ENCODE peak calls at places on chromosomes 6 and 20, in seven cellular contexts. S is breast epithelium, V is ovary, G is GM06990, T is foreskin fibroblast, H is fibroblast of the aortic adventitia, O is AG04450. K is an unnamed sample.
A peak's percentile ranks its signal among the peaks of the same experiment; 100 is the strongest.

GRCh38 chr20:43711098-43711654 is 15.6 kb downstream of the GTSF1L start:
- DNase-seq in S (no peak), V (no peak), G (peak; percentile 57), T (no peak), H (no peak), O (no peak), K (no peak)

GRCh38 chr6:31058128-31058894 is 48.0 kb downstream of the MUC22 start:
- DNase-seq in S (peak; percentile 46), V (no peak), G (no peak), T (peak; percentile 95), H (peak; percentile 92), O (peak; percentile 87), K (peak; percentile 84)

GRCh38 chr6:4615891-4616290 is 160.3 kb upstream of the CDYL start:
- DNase-seq in S (no peak), V (no peak), G (no peak), T (peak; percentile 31), H (peak; percentile 91), O (no peak), K (no peak)

GRCh38 chr6:37306026-37306425 is 47.8 kb upstream of the RNF8 start:
- DNase-seq in S (no peak), V (no peak), G (no peak), T (no peak), H (no peak), O (no peak), K (no peak)

GRCh38 chr20:10448270-10449156 is 13.4 kb downstream of the SLX4IP start:
- DNase-seq in S (no peak), V (no peak), G (no peak), T (peak; percentile 64), H (peak; percentile 35), O (no peak), K (no peak)

GRCh38 chr6:27911953-27912446 is at the start of gene OR2B2:
- DNase-seq in S (no peak), V (no peak), G (no peak), T (no peak), H (no peak), O (no peak), K (no peak)

GRCh38 chr20:986733-987355 is 15.3 kb downstream of the RSPO4 start:
- DNase-seq in S (no peak), V (no peak), G (no peak), T (no peak), H (no peak), O (no peak), K (no peak)

GRCh38 chr20:1423625-1424106 is 30.8 kb upstream of the FKBP1A start:
- DNase-seq in S (no peak), V (no peak), G (no peak), T (peak; percentile 68), H (peak; percentile 51), O (no peak), K (no peak)

GRCh38 chr20:52305843-52306242 is 114.3 kb upstream of the ZFP64 start:
- DNase-seq in S (no peak), V (no peak), G (no peak), T (no peak), H (no peak), O (no peak), K (no peak)

GRCh38 chr6:40371621-40372020 is 215.5 kb downstream of the LRFN2 start:
- DNase-seq in S (no peak), V (no peak), G (no peak), T (no peak), H (no peak), O (no peak), K (no peak)

GRCh38 chr20:34364013-34364382 is 925 bp downstream of the ITCH start:
- DNase-seq in S (no peak), V (no peak), G (no peak), T (peak; percentile 52), H (peak; percentile 54), O (no peak), K (no peak)

GRCh38 chr6:7087066-7087465 is 20.7 kb upstream of the RREB1 start:
- DNase-seq in S (no peak), V (no peak), G (no peak), T (peak; percentile 25), H (peak; percentile 49), O (no peak), K (no peak)

GRCh38 chr6:16345449-16346330 is 107.3 kb downstream of the GMPR start:
- DNase-seq in S (no peak), V (no peak), G (no peak), T (peak; percentile 96), H (peak; percentile 95), O (peak; percentile 72), K (peak; percentile 90)

GRCh38 chr6:25166955-25167753 is 112.0 kb upstream of the CARMIL1 start:
- DNase-seq in S (no peak), V (no peak), G (no peak), T (peak; percentile 12), H (no peak), O (no peak), K (no peak)

GRCh38 chr6:149917679-149918078 is 5.2 kb downstream of the RAET1G start:
- DNase-seq in S (no peak), V (no peak), G (no peak), T (no peak), H (no peak), O (no peak), K (no peak)

GRCh38 chr6:34457747-34458462 is 8.0 kb upstream of the PACSIN1 start:
- DNase-seq in S (no peak), V (no peak), G (no peak), T (no peak), H (no peak), O (no peak), K (no peak)

GRCh38 chr6:84453499-84453898 is 226.1 kb upstream of the CEP162 start:
- DNase-seq in S (no peak), V (no peak), G (no peak), T (peak; percentile 89), H (peak; percentile 49), O (no peak), K (peak; percentile 14)

GRCh38 chr6:92125681-92126080 is 1293.7 kb downstream of the EPHA7 start:
- DNase-seq in S (no peak), V (no peak), G (no peak), T (no peak), H (no peak), O (no peak), K (no peak)

GRCh38 chr20:7152071-7152470 is 384.6 kb downstream of the BMP2 start:
- DNase-seq in S (no peak), V (no peak), G (no peak), T (peak; percentile 18), H (peak; percentile 61), O (no peak), K (no peak)

GRCh38 chr6:146028835-146029572 is at the start of gene GRM1:
- DNase-seq in S (no peak), V (no peak), G (no peak), T (no peak), H (no peak), O (no peak), K (no peak)

GRCh38 chr20:23320317-23320716 is 30.3 kb upstream of the NXT1 start:
- DNase-seq in S (no peak), V (no peak), G (no peak), T (peak; percentile 43), H (peak; percentile 20), O (no peak), K (peak; percentile 26)

GRCh38 chr6:123263981-123264380 is 267.9 kb downstream of the CLVS2 start:
- DNase-seq in S (no peak), V (no peak), G (no peak), T (no peak), H (no peak), O (no peak), K (no peak)

GRCh38 chr20:35715611-35716010 is 16.4 kb downstream of the ROMO1 start:
- DNase-seq in S (no peak), V (no peak), G (no peak), T (no peak), H (no peak), O (no peak), K (no peak)

GRCh38 chr6:115972679-115973078 is 88.0 kb downstream of the FRK start:
- DNase-seq in S (no peak), V (no peak), G (no peak), T (peak; percentile 10), H (no peak), O (no peak), K (no peak)
- TF ChIP-seq CTCF in S (no peak), V (no peak), G (no peak), T (no peak), H (no peak), O (no peak), K (no peak)

DNA sequence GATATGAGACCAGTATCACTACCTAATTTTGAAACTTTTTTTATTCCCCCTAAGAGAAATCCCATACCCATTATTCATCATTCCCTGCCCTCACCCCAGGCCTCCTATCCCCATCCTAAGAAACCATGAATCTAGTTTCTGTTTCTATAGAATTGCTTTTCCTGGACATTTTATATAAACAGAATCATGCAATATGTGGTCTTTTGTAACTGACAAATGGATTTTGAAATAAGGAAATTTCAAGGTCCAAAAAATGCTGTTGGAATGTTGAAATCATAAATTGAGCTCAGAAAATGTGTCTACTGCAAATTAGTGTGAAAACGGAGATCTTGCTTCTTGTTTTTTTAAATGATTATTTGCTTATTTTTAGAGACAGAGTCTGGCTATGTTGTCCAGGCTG is 25.1 kb downstream of the RNF217 start:
- DNase-seq in S (no peak), V (no peak), G (no peak), T (no peak), H (no peak), O (no peak), K (no peak)
- H3K4me3 ChIP-seq in S (no peak overlapping the region), V (no peak overlapping the region), G (no peak overlapping the region), T (no peak overlapping the region), H (no peak overlapping the region), O (no peak overlapping the region), K (no peak overlapping the region)

GRCh38 chr6:166583230-166583629 is 3.2 kb downstream of the RAMACL start:
- DNase-seq in S (no peak), V (no peak), G (no peak), T (no peak), H (no peak), O (no peak), K (no peak)
- TF ChIP-seq CTCF in S (no peak), V (no peak), G (no peak), T (no peak), H (no peak), O (no peak), K (no peak)

GRCh38 chr20:62088258-62089127 is 22.8 kb upstream of the TAF4 start:
- DNase-seq in S (no peak), V (no peak), G (no peak), T (peak; percentile 89), H (peak; percentile 62), O (peak; percentile 84), K (peak; percentile 81)

GRCh38 chr20:62087632-62088031 is 22.0 kb upstream of the TAF4 start:
- DNase-seq in S (no peak), V (no peak), G (no peak), T (no peak), H (no peak), O (no peak), K (no peak)

GRCh38 chr20:62089393-62089792 is 23.7 kb upstream of the TAF4 start:
- DNase-seq in S (no peak), V (no peak), G (no peak), T (no peak), H (no peak), O (no peak), K (no peak)

GRCh38 chr20:62085206-62085605 is 19.5 kb upstream of the TAF4 start:
- DNase-seq in S (no peak), V (no peak), G (no peak), T (no peak), H (no peak), O (no peak), K (no peak)

DNA sequence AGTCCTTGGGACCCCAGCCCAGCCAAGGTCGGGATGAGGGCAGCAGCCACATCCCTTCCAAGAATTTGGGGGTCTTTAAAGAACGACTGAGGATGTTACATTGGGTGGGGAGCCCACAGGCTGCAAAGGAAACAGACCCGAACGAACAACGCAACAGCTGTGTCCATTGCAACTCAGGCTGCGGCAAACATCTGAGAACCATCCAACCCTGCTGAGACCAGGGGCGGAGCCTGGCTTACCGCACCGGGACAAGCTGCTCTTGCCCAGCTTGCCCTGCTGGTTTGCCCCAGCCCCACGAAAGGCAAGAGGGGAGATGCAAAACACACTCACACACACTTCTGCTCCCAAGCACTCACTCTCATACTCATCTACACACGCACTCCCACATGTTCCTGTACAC is 21.5 kb upstream of the TAF4 start:
- DNase-seq in S (no peak), V (no peak), G (no peak), T (peak; percentile 21), H (no peak), O (no peak), K (no peak)
- H3K4me3 ChIP-seq in S (no peak overlapping the region), V (no peak overlapping the region), G (no peak overlapping the region), T (no peak overlapping the region), H (no peak overlapping the region), O (no peak overlapping the region), K (no peak overlapping the region)